ENCODE peak calls at places on chromosomes 16 and 17, in six cellular contexts. H is fibroblast of lung; D is pancreas; J is lung microvascular endothelial cell; L is activated T-helper 9 cell treated with anti-CD3 and anti-CD28 coated beads, Interleukin-2, amount 50 U/mL, for 16 hours; Q is astrocyte of the spinal cord. S is an unnamed sample.

GRCh38 chr16:67801889-67802288 is 4.5 kb downstream of the RANBP10 start:
- DNase-seq in H (no peak), D (no peak), J (no peak), L (no peak), Q (no peak), S (no peak)

GRCh38 chr16:3575491-3575890 is 1.7 kb downstream of the NLRC3 start:
- DNase-seq in H (no peak), D (peak; percentile 42), J (no peak), L (no peak), Q (no peak), S (no peak)

GRCh38 chr17:73140531-73140930 is 24.3 kb upstream of the SSTR2 start:
- DNase-seq in H (no peak), D (no peak), J (no peak), L (no peak), Q (no peak), S (no peak)

GRCh38 chr17:37699285-37699973 is 45.4 kb downstream of the HNF1B start:
- DNase-seq in H (peak; percentile 63), D (no peak), J (no peak), L (no peak), Q (no peak), S (no peak)

GRCh38 chr16:71499775-71500364 is 10.7 kb upstream of the ZNF19 start:
- DNase-seq in H (peak; percentile 44), D (no peak), J (peak; percentile 75), L (peak; percentile 1), Q (peak; percentile 67), S (peak; percentile 24)

GRCh38 chr17:14156689-14157088 is 80.0 kb downstream of the CDRT15 start:
- DNase-seq in H (peak; percentile 19), D (no peak), J (no peak), L (no peak), Q (no peak), S (no peak)

GRCh38 chr16:23128056-23128455 is 21.2 kb downstream of the USP31 start:
- DNase-seq in H (no peak), D (no peak), J (no peak), L (no peak), Q (no peak), S (no peak)

GRCh38 chr17:15442316-15443185 is 24.9 kb downstream of the CDRT4 start:
- DNase-seq in H (no peak), D (no peak), J (no peak), L (no peak), Q (no peak), S (no peak)

GRCh38 chr16:825298-826061 is 24.9 kb upstream of the GNG13 start:
- DNase-seq in H (no peak), D (peak; percentile 69), J (no peak), L (no peak), Q (no peak), S (no peak)

GRCh38 chr16:69754143-69754468 is 620 bp downstream of the NOB1 start:
- DNase-seq in H (no peak), D (no peak), J (peak; percentile 16), L (no peak), Q (no peak), S (no peak)

GRCh38 chr17:19461139-19461538 is 50.1 kb downstream of the RNF112 start:
- DNase-seq in H (no peak), D (no peak), J (no peak), L (no peak), Q (no peak), S (no peak)

GRCh38 chr16:14378131-14378551 is 251.9 kb downstream of the PARN start:
- DNase-seq in H (peak; percentile 81), D (no peak), J (no peak), L (no peak), Q (peak; percentile 48), S (no peak)

GRCh38 chr17:68182940-68183551 is 64.8 kb upstream of the AMZ2 start:
- DNase-seq in H (no peak), D (no peak), J (no peak), L (peak; percentile 70), Q (no peak), S (peak; percentile 31)

GRCh38 chr17:60901806-60902205 is 224.2 kb downstream of the BCAS3 start:
- DNase-seq in H (peak; percentile 85), D (no peak), J (no peak), L (no peak), Q (peak; percentile 42), S (no peak)

GRCh38 chr16:89613101-89613953 is at the start of gene DPEP1:
- DNase-seq in H (no peak), D (peak; percentile 92), J (no peak), L (no peak), Q (no peak), S (no peak)

GRCh38 chr17:8488931-8489330 is 53.2 kb downstream of the NDEL1 start:
- DNase-seq in H (peak; percentile 98), D (no peak), J (peak; percentile 37), L (no peak), Q (peak; percentile 97), S (no peak)

GRCh38 chr17:33266611-33267010 is 26.5 kb downstream of the ASIC2 start:
- DNase-seq in H (peak; percentile 82), D (no peak), J (no peak), L (no peak), Q (no peak), S (no peak)

GRCh38 chr16:58099097-58099955 is 29.9 kb downstream of the CFAP20 start:
- DNase-seq in H (no peak), D (no peak), J (no peak), L (no peak), Q (no peak), S (no peak)

GRCh38 chr17:10349403-10349802 is 23.4 kb downstream of the MYH13 start:
- DNase-seq in H (no peak), D (no peak), J (peak; percentile 5), L (no peak), Q (no peak), S (no peak)

GRCh38 chr17:65409381-65409780 is 152.1 kb downstream of the AXIN2 start:
- DNase-seq in H (no peak), D (no peak), J (no peak), L (no peak), Q (no peak), S (no peak)